ENCODE peak calls at places on chromosomes 3 and 15, in five cellular contexts. One of them, this sample, is unnamed.

GRCh38 chr3:48088056-48088748 is 72.0 kb upstream of the MAP4 start:
- DNase-seq in A172: peak
- DNase-seq in Right ventricle myocardium superior: no peak
- DNase-seq in iris pigment epithelial cell: no peak
- DNase-seq in AG09319: no peak
- DNase-seq in this sample: peak

GRCh38 chr15:34976743-34977142 is 7.2 kb upstream of the AQR start:
- DNase-seq in AG09319: no peak
- DNase-seq in Right ventricle myocardium superior: no peak
- DNase-seq in A172: no peak
- DNase-seq in iris pigment epithelial cell: no peak
- DNase-seq in this sample: no peak

GRCh38 chr3:142904639-142905441 is 16.0 kb upstream of the PCOLCE2 start:
- DNase-seq in Right ventricle myocardium superior: no peak
- DNase-seq in iris pigment epithelial cell: peak
- DNase-seq in A172: peak
- DNase-seq in AG09319: no peak
- DNase-seq in this sample: peak

GRCh38 chr3:55911256-55911655 is 424.1 kb upstream of the WNT5A start:
- DNase-seq in Right ventricle myocardium superior: no peak
- DNase-seq in A172: no peak
- DNase-seq in iris pigment epithelial cell: no peak
- DNase-seq in AG09319: no peak
- DNase-seq in this sample: no peak

GRCh38 chr3:22620498-22620897 is 582.6 kb upstream of the UBE2E2 start:
- DNase-seq in AG09319: no peak
- DNase-seq in Right ventricle myocardium superior: no peak
- DNase-seq in A172: no peak
- DNase-seq in iris pigment epithelial cell: no peak
- DNase-seq in this sample: no peak

GRCh38 chr15:94535298-94536048 is 304.1 kb downstream of the MCTP2 start:
- DNase-seq in AG09319: no peak
- DNase-seq in Right ventricle myocardium superior: no peak
- DNase-seq in iris pigment epithelial cell: no peak
- DNase-seq in A172: no peak
- DNase-seq in this sample: no peak

GRCh38 chr15:59371458-59372351 is 966 bp downstream of the MYO1E start:
- DNase-seq in iris pigment epithelial cell: no peak
- DNase-seq in Right ventricle myocardium superior: peak
- DNase-seq in A172: no peak
- DNase-seq in AG09319: no peak
- DNase-seq in this sample: peak

GRCh38 chr3:52237659-52238172 is 1.2 kb downstream of the TWF2 start:
- DNase-seq in iris pigment epithelial cell: peak
- DNase-seq in Right ventricle myocardium superior: peak
- DNase-seq in AG09319: no peak
- DNase-seq in A172: peak
- DNase-seq in this sample: peak

GRCh38 chr3:53493997-53494791 is at the start of gene CACNA1D:
- DNase-seq in AG09319: no peak
- DNase-seq in A172: no peak
- DNase-seq in iris pigment epithelial cell: no peak
- DNase-seq in Right ventricle myocardium superior: no peak
- DNase-seq in this sample: peak

GRCh38 chr15:64163662-64164362 is 990 bp upstream of the PPIB start:
- DNase-seq in A172: no peak
- DNase-seq in AG09319: no peak
- DNase-seq in Right ventricle myocardium superior: no peak
- DNase-seq in iris pigment epithelial cell: peak
- DNase-seq in this sample: no peak

GRCh38 chr15:64180235-64180824 is 17.5 kb upstream of the PPIB start:
- DNase-seq in iris pigment epithelial cell: no peak
- DNase-seq in Right ventricle myocardium superior: no peak
- DNase-seq in AG09319: no peak
- DNase-seq in A172: no peak
- DNase-seq in this sample: no peak

GRCh38 chr3:6860911-6861330 is at the start of gene GRM7:
- DNase-seq in AG09319: no peak
- DNase-seq in Right ventricle myocardium superior: no peak
- DNase-seq in A172: no peak
- DNase-seq in iris pigment epithelial cell: no peak
- DNase-seq in this sample: no peak

GRCh38 chr3:13836658-13837587 is 42.9 kb downstream of the WNT7A start:
- DNase-seq in iris pigment epithelial cell: no peak
- DNase-seq in AG09319: no peak
- DNase-seq in A172: no peak
- DNase-seq in Right ventricle myocardium superior: no peak
- DNase-seq in this sample: no peak

GRCh38 chr3:130892759-130893239 is 1.1 kb upstream of the ATP2C1 start:
- DNase-seq in iris pigment epithelial cell: peak
- DNase-seq in Right ventricle myocardium superior: no peak
- DNase-seq in A172: peak
- DNase-seq in AG09319: peak
- DNase-seq in this sample: peak

GRCh38 chr3:52093751-52094525 is 37.6 kb upstream of the DUSP7 start:
- DNase-seq in AG09319: no peak
- DNase-seq in A172: peak
- DNase-seq in Right ventricle myocardium superior: peak
- DNase-seq in iris pigment epithelial cell: peak
- DNase-seq in this sample: peak

GRCh38 chr15:64146041-64146440 is 5.5 kb upstream of the SNX22 start:
- DNase-seq in A172: no peak
- DNase-seq in iris pigment epithelial cell: no peak
- DNase-seq in AG09319: no peak
- DNase-seq in Right ventricle myocardium superior: peak
- DNase-seq in this sample: no peak

GRCh38 chr3:121995190-121996137 is 26.6 kb downstream of the ILDR1 start:
- DNase-seq in Right ventricle myocardium superior: peak
- DNase-seq in iris pigment epithelial cell: peak
- DNase-seq in AG09319: peak
- DNase-seq in A172: peak
- DNase-seq in this sample: peak

GRCh38 chr3:3102751-3103150 is 7.4 kb downstream of the IL5RA start:
- DNase-seq in Right ventricle myocardium superior: no peak
- DNase-seq in AG09319: no peak
- DNase-seq in iris pigment epithelial cell: no peak
- DNase-seq in A172: no peak
- DNase-seq in this sample: no peak

GRCh38 chr15:91472316-91472756 is 372.3 kb downstream of the SV2B start:
- DNase-seq in AG09319: no peak
- DNase-seq in A172: no peak
- DNase-seq in iris pigment epithelial cell: peak
- DNase-seq in Right ventricle myocardium superior: no peak
- DNase-seq in this sample: no peak

GRCh38 chr3:167830007-167830406 is 94.5 kb downstream of the SERPINI1 start:
- DNase-seq in A172: no peak
- DNase-seq in Right ventricle myocardium superior: no peak
- DNase-seq in iris pigment epithelial cell: no peak
- DNase-seq in AG09319: no peak
- DNase-seq in this sample: no peak

GRCh38 chr15:34588046-34588674 is 4.7 kb upstream of the GOLGA8B start:
- DNase-seq in AG09319: peak
- DNase-seq in iris pigment epithelial cell: peak
- DNase-seq in Right ventricle myocardium superior: no peak
- DNase-seq in A172: peak
- DNase-seq in this sample: peak

GRCh38 chr15:51307811-51308210 is 30.6 kb downstream of the CYP19A1 start:
- DNase-seq in AG09319: no peak
- DNase-seq in A172: no peak
- DNase-seq in Right ventricle myocardium superior: no peak
- DNase-seq in iris pigment epithelial cell: peak
- DNase-seq in this sample: no peak

This sample was measured in SW480.